ENCODE peak calls at places on chromosomes 2 and 18, in seven cellular contexts. O, I, M, L, T, U and B are unnamed samples.
A peak's percentile ranks its signal among the peaks of the same experiment; 100 is the strongest.

GRCh38 chr2:36380624-36381481 is 25.3 kb downstream of the CRIM1 start:
- DNase-seq in O (no peak), U (no peak), M (no peak), L (no peak), I (no peak), T (peak; percentile 23), B (no peak)

GRCh38 chr2:86069091-86069685 is 36.5 kb downstream of the POLR1A start:
- DNase-seq in L (no peak), O (no peak), I (no peak), T (peak; percentile 36), U (no peak), M (no peak), B (no peak)

GRCh38 chr2:109406301-109406700 is 207.5 kb downstream of the SEPTIN10 start:
- DNase-seq in T (no peak), L (no peak), U (no peak), I (no peak), O (no peak), M (no peak), B (no peak)

GRCh38 chr18:57334383-57334782 is 18.0 kb upstream of the ST8SIA3 start:
- DNase-seq in M (no peak), I (no peak), O (no peak), U (no peak), T (no peak), L (no peak), B (no peak)

GRCh38 chr2:218398437-218399390 is 954 bp upstream of the CTDSP1 start:
- DNase-seq in I (peak; percentile 75), U (peak; percentile 64), T (peak; percentile 89), M (no peak), L (peak; percentile 56), O (peak; percentile 79), B (peak; percentile 58)

GRCh38 chr2:120546077-120546864 is 189.4 kb upstream of the GLI2 start:
- DNase-seq in T (peak; percentile 63), O (no peak), L (no peak), I (no peak), U (no peak), M (no peak), B (no peak)

GRCh38 chr2:42359894-42360483 is 1.0 kb downstream of the COX7A2L start:
- DNase-seq in U (no peak), L (no peak), T (no peak), O (peak; percentile 22), I (no peak), M (no peak), B (peak; percentile 4)

GRCh38 chr2:231199219-231199618 is 788 bp downstream of the ARMC9 start:
- DNase-seq in U (no peak), O (no peak), L (no peak), M (no peak), I (no peak), T (no peak), B (no peak)

GRCh38 chr2:240886678-240887574 is 9.0 kb downstream of the MAB21L4 start:
- DNase-seq in U (no peak), M (no peak), O (no peak), I (no peak), T (no peak), L (no peak), B (no peak)

GRCh38 chr2:18558458-18558857 is 2.0 kb downstream of the RDH14 start:
- DNase-seq in M (no peak), U (no peak), O (no peak), L (no peak), I (no peak), T (no peak), B (no peak)

GRCh38 chr2:222421626-222422025 is 2.7 kb upstream of the SGPP2 start:
- DNase-seq in I (no peak), O (no peak), M (no peak), T (no peak), U (no peak), L (no peak), B (no peak)

GRCh38 chr2:25561136-25561850 is 112.1 kb downstream of the DTNB start:
- DNase-seq in O (peak; percentile 36), M (no peak), T (no peak), U (no peak), I (no peak), L (no peak), B (no peak)

GRCh38 chr18:1308686-1309085 is 404.0 kb downstream of the ADCYAP1 start:
- DNase-seq in I (no peak), U (no peak), T (no peak), M (no peak), O (no peak), L (no peak), B (no peak)

GRCh38 chr2:132256251-132256902 is 94.6 kb upstream of the ANKRD30BL start:
- DNase-seq in U (no peak), L (no peak), T (no peak), M (no peak), I (no peak), O (no peak), B (no peak)

GRCh38 chr18:64037812-64038414 is 68.0 kb downstream of the SERPINB8 start:
- DNase-seq in L (no peak), T (no peak), U (peak; percentile 49), O (no peak), I (peak; percentile 11), M (peak; percentile 39), B (peak; percentile 38)

GRCh38 chr2:228657807-228658402 is 476.4 kb upstream of the SPHKAP start:
- DNase-seq in O (no peak), T (no peak), M (peak; percentile 53), U (peak; percentile 80), L (no peak), I (no peak), B (no peak)

GRCh38 chr18:79933765-79934164 is 17.7 kb downstream of the SLC66A2 start:
- DNase-seq in I (no peak), U (no peak), M (no peak), L (no peak), O (no peak), T (no peak), B (no peak)

GRCh38 chr2:85584857-85585780 is 888 bp downstream of the VAMP5 start:
- DNase-seq in U (no peak), M (no peak), I (peak; percentile 24), L (peak; percentile 34), O (peak; percentile 22), T (no peak), B (peak; percentile 14)

GRCh38 chr2:166593403-166593802 is 99.4 kb upstream of the SCN7A start:
- DNase-seq in U (no peak), I (no peak), O (no peak), M (no peak), L (no peak), T (no peak), B (no peak)

GRCh38 chr2:109351164-109351756 is 222.3 kb downstream of the SH3RF3 start:
- DNase-seq in T (peak; percentile 70), M (no peak), U (no peak), I (no peak), O (peak; percentile 23), L (no peak), B (no peak)